ENCODE peak calls at places on chromosomes 6 and 20, in eight cellular contexts. O, R, T, S, I, U, W and B are unnamed samples.
A peak's percentile ranks its signal among the peaks of the same experiment; 100 is the strongest.

GRCh38 chr6:44593539-44593944 is 206.0 kb downstream of the CDC5L start:
- DNase-seq in W (peak; percentile 85), O (peak; percentile 73), T (peak; percentile 66), R (peak; percentile 68), I (no peak), S (no peak), U (peak; percentile 66), B (peak; percentile 52)

GRCh38 chr20:3935295-3935955 is 46.2 kb downstream of the PANK2 start:
- DNase-seq in R (no peak), T (no peak), I (no peak), U (no peak), S (no peak), W (no peak), O (peak; percentile 59), B (no peak)

GRCh38 chr6:56995347-56995746 is 40.4 kb downstream of the BEND6 start:
- DNase-seq in S (no peak), I (no peak), U (no peak), O (no peak), R (peak; percentile 21), T (no peak), W (no peak), B (no peak)

GRCh38 chr6:136783495-136784270 is 8.6 kb downstream of the MAP3K5 start:
- DNase-seq in S (no peak), O (no peak), W (peak; percentile 97), R (no peak), U (no peak), I (no peak), T (no peak), B (no peak)

GRCh38 chr6:45420083-45420908 is 42.6 kb upstream of the SUPT3H start:
- DNase-seq in S (no peak), T (no peak), U (no peak), O (peak; percentile 60), I (peak; percentile 53), W (peak; percentile 85), R (no peak), B (peak; percentile 7)

GRCh38 chr20:35179292-35180212 is 7.7 kb downstream of the PROCR start:
- DNase-seq in T (no peak), W (no peak), O (no peak), U (no peak), S (no peak), R (no peak), I (no peak), B (no peak)

GRCh38 chr6:24761193-24761835 is 13.4 kb upstream of the GMNN start:
- DNase-seq in W (no peak), R (no peak), U (peak; percentile 14), I (no peak), T (no peak), O (no peak), S (no peak), B (no peak)

GRCh38 chr6:40409716-40410397 is 177.3 kb downstream of the LRFN2 start:
- DNase-seq in S (no peak), T (no peak), R (no peak), U (peak; percentile 46), W (no peak), O (no peak), I (no peak), B (no peak)

GRCh38 chr20:62723351-62723750 is 14.7 kb downstream of the NTSR1 start:
- DNase-seq in I (no peak), S (no peak), T (no peak), O (no peak), U (peak; percentile 97), R (no peak), W (no peak), B (no peak)

GRCh38 chr6:109978174-109979032 is at the start of gene GPR6:
- DNase-seq in T (peak; percentile 13), W (peak; percentile 11), O (peak; percentile 25), U (peak; percentile 24), S (no peak), R (peak; percentile 24), I (peak; percentile 88), B (no peak)

GRCh38 chr6:77124604-77125003 is 338.7 kb downstream of the HTR1B start:
- DNase-seq in U (no peak), T (no peak), S (no peak), W (no peak), I (no peak), O (no peak), R (no peak), B (no peak)

GRCh38 chr6:126153661-126154060 is 167.3 kb downstream of the TRMT11 start:
- DNase-seq in R (no peak), T (no peak), U (no peak), W (no peak), I (no peak), O (peak; percentile 55), S (no peak), B (no peak)